ENCODE peak calls at places on chromosomes 16 and 17, in six cellular contexts. O, Q, T, B, L and F are unnamed samples.

GRCh38 chr16:84228321-84228838 is 11.4 kb downstream of the KCNG4 start:
- DNase-seq in Q (no peak), O (no peak), T (peak; percentile 98), L (peak; percentile 82), B (peak; percentile 3), F (peak; percentile 31)

GRCh38 chr17:82859431-82860403 is 19.9 kb upstream of the ZNF750 start:
- DNase-seq in T (peak; percentile 93), O (peak; percentile 72), Q (peak; percentile 49), B (no peak), L (peak; percentile 31), F (no peak)

GRCh38 chr17:9805769-9806168 is 14.4 kb upstream of the DHRS7C start:
- DNase-seq in O (no peak), T (no peak), L (no peak), B (no peak), Q (no peak), F (no peak)

GRCh38 chr16:46929378-46930332 is 43.8 kb downstream of the DNAJA2 start:
- DNase-seq in O (peak; percentile 73), Q (peak; percentile 10), T (peak; percentile 88), B (peak; percentile 61), L (no peak), F (peak; percentile 86)

GRCh38 chr16:90077757-90078593 is 844 bp upstream of the PRDM7 start:
- DNase-seq in T (peak; percentile 26), Q (peak; percentile 64), B (peak; percentile 11), O (peak; percentile 5), L (no peak), F (no peak)

GRCh38 chr17:78526231-78527025 is 50.8 kb downstream of the DNAH17 start:
- DNase-seq in L (no peak), O (no peak), T (no peak), B (no peak), Q (no peak), F (no peak)

GRCh38 chr17:38844261-38844757 is 9.2 kb downstream of the RPL23 start:
- DNase-seq in T (no peak), O (peak; percentile 17), L (no peak), Q (no peak), B (no peak), F (no peak)

GRCh38 chr17:73895157-73895556 is 250.9 kb upstream of the SDK2 start:
- DNase-seq in L (no peak), B (no peak), O (no peak), Q (no peak), T (no peak), F (no peak)

GRCh38 chr17:63173903-63174302 is 207.9 kb downstream of the TANC2 start:
- DNase-seq in O (no peak), L (no peak), Q (no peak), T (no peak), B (no peak), F (no peak)

GRCh38 chr17:44314869-44315661 is 6.7 kb downstream of the RUNDC3A start:
- DNase-seq in T (peak; percentile 69), B (no peak), L (no peak), Q (no peak), O (peak; percentile 73), F (peak; percentile 71)

GRCh38 chr16:57155702-57156350 is 30.0 kb downstream of the PSME3IP1 start:
- DNase-seq in Q (no peak), T (no peak), O (no peak), L (no peak), B (no peak), F (no peak)

GRCh38 chr17:50817142-50817751 is 18.1 kb upstream of the WFIKKN2 start:
- DNase-seq in T (peak; percentile 44), Q (peak; percentile 37), B (peak; percentile 30), O (peak; percentile 74), L (no peak), F (peak; percentile 79)

GRCh38 chr16:46972429-46972970 is 974 bp downstream of the DNAJA2 start:
- DNase-seq in Q (no peak), T (peak; percentile 37), L (no peak), B (no peak), O (no peak), F (peak; percentile 48)

GRCh38 chr17:42618442-42619150 is 9.1 kb downstream of the TUBG1 start:
- DNase-seq in O (no peak), T (no peak), B (peak; percentile 86), Q (no peak), L (peak; percentile 28), F (no peak)

GRCh38 chr16:72858611-72859493 is 189.1 kb downstream of the ZFHX3 start:
- DNase-seq in T (peak; percentile 76), B (no peak), Q (no peak), L (no peak), O (no peak), F (no peak)

GRCh38 chr17:38609280-38610031 is 3.7 kb upstream of the SRCIN1 start:
- DNase-seq in L (no peak), O (no peak), Q (no peak), T (no peak), B (no peak), F (no peak)

GRCh38 chr16:50248845-50249244 is 17.5 kb upstream of the ADCY7 start:
- DNase-seq in T (no peak), O (no peak), B (no peak), Q (no peak), L (no peak), F (no peak)

GRCh38 chr17:80393961-80394360 is 21.0 kb upstream of the ENDOV start:
- DNase-seq in L (no peak), O (no peak), T (no peak), Q (no peak), B (no peak), F (no peak)

GRCh38 chr16:88618182-88618955 is 20.0 kb upstream of the IL17C start:
- DNase-seq in O (no peak), T (no peak), L (no peak), Q (no peak), B (no peak), F (no peak)

GRCh38 chr17:16428098-16428882 is 12.9 kb downstream of the TRPV2 start:
- DNase-seq in B (peak; percentile 66), L (no peak), Q (peak; percentile 22), O (peak; percentile 77), T (no peak), F (peak; percentile 77)

GRCh38 chr16:85912271-85912974 is 13.5 kb downstream of the IRF8 start:
- DNase-seq in B (no peak), L (peak; percentile 37), Q (no peak), O (no peak), T (no peak), F (no peak)

GRCh38 chr17:4901648-4902344 is 1.1 kb downstream of the CHRNE start:
- DNase-seq in L (no peak), O (no peak), Q (peak; percentile 16), T (no peak), B (no peak), F (no peak)

GRCh38 chr17:16026895-16027294 is 27.3 kb downstream of the TTC19 start:
- DNase-seq in O (no peak), Q (no peak), L (no peak), B (no peak), T (no peak), F (no peak)

GRCh38 chr16:74734361-74735161 is 33.9 kb upstream of the MLKL start:
- DNase-seq in T (no peak), L (no peak), Q (no peak), B (no peak), O (no peak), F (no peak)